ENCODE peak calls at places on chromosomes 16 and 17, in six cellular contexts. D, R, O, X, U and V are unnamed samples.

GRCh38 chr16:81243927-81244326 is 5.4 kb downstream of the BCO1 start:
- DNase-seq in U (no peak), O (no peak), R (no peak), X (no peak), D (no peak), V (no peak)

GRCh38 chr16:23362460-23363317 is 60.6 kb downstream of the SCNN1B start:
- DNase-seq in X (peak; percentile 20), U (peak; percentile 95), R (no peak), O (no peak), D (no peak), V (peak; percentile 92)

GRCh38 chr17:8148560-8148959 is 3.6 kb downstream of the PER1 start:
- DNase-seq in D (no peak), X (no peak), O (no peak), U (no peak), R (no peak), V (no peak)

GRCh38 chr17:58587713-58588117 is 73.3 kb upstream of the MTMR4 start:
- DNase-seq in O (peak; percentile 32), D (peak; percentile 29), U (peak; percentile 32), R (peak; percentile 36), X (peak; percentile 45), V (peak; percentile 40)

GRCh38 chr16:79997257-79997656 is 396.7 kb upstream of the MAF start:
- DNase-seq in O (peak; percentile 20), D (no peak), R (no peak), X (no peak), U (no peak), V (no peak)

GRCh38 chr17:55341432-55341831 is 76.7 kb downstream of the HLF start:
- DNase-seq in D (no peak), R (no peak), O (no peak), U (no peak), X (no peak), V (no peak)

GRCh38 chr17:8710766-8711165 is 33.9 kb downstream of the CCDC42 start:
- DNase-seq in O (no peak), X (no peak), R (no peak), D (no peak), U (no peak), V (no peak)

GRCh38 chr16:58670946-58671583 is 13.5 kb downstream of the SLC38A7 start:
- DNase-seq in U (no peak), O (no peak), R (no peak), X (no peak), D (no peak), V (no peak)

GRCh38 chr17:80847506-80848230 is 144.0 kb upstream of the CHMP6 start:
- DNase-seq in U (no peak), D (peak; percentile 12), O (no peak), R (no peak), X (peak; percentile 36), V (peak; percentile 79)

DNA sequence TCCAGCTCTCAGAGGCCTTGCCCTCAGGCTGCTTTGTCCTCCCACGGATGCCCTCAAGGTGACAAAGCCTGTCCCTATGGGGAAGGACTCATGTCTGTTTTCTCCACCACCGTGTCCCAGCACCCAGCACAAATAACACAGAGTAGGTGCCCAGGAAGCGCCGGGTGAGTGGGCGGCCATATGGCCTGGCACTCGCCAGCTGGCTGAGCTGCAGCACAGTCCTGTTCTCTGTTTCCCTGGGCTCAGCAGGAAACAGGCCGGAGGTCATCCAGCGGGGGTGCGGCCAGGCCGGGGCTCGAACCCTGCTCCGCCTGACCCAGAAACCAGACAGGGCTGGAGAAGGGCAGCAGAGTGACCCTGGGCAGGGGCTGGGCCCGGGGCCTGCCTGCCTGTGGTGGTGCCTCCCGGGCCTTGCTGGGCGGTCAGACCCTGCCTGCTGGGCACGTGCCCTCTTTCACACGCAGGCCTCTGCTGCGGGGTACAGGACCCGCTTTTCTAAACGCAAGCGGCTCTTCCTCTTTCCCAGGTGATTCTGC is 139.0 kb upstream of the CIBAR2 start:
- DNase-seq in U (no peak), R (no peak), X (no peak), O (no peak), D (no peak), V (no peak)
- H3K27me3 ChIP-seq in U (no peaks in the 10 kb centered on the region), R (no peaks in the 10 kb centered on the region), X (no peaks in the 10 kb centered on the region), O (no peaks in the 10 kb centered on the region), D (no peaks in the 10 kb centered on the region), V (no peaks in the 10 kb centered on the region)

GRCh38 chr17:66964083-66964771 is at the start of gene CACNG4:
- DNase-seq in U (no peak), R (no peak), X (no peak), O (no peak), D (no peak), V (no peak)
- H3K27me3 ChIP-seq in U (no peaks in the 10 kb centered on the region), R (peaks cover 16% of the 10 kb centered on the region), X (peaks cover 52% of the 10 kb centered on the region), O (peaks cover 38% of the 10 kb centered on the region), D (no peaks in the 10 kb centered on the region), V (peaks cover 38% of the 10 kb centered on the region)

GRCh38 chr17:73802314-73802713 is 158.1 kb upstream of the SDK2 start:
- DNase-seq in O (no peak), D (no peak), X (no peak), R (no peak), U (no peak), V (no peak)
- H3K27me3 ChIP-seq in O (peaks cover 4% of the 10 kb centered on the region), D (no peaks in the 10 kb centered on the region), X (no peaks in the 10 kb centered on the region), R (no peaks in the 10 kb centered on the region), U (peaks cover 7% of the 10 kb centered on the region), V (no peaks in the 10 kb centered on the region)

GRCh38 chr17:77694391-77695363 is 263.8 kb upstream of the TNRC6C start:
- DNase-seq in X (no peak), R (no peak), O (no peak), D (no peak), U (no peak), V (no peak)
- H3K27me3 ChIP-seq in X (no peaks in the 10 kb centered on the region), R (peaks cover 5% of the 10 kb centered on the region), O (peaks cover 63% of the 10 kb centered on the region), D (no peaks in the 10 kb centered on the region), U (peaks cover 5% of the 10 kb centered on the region), V (peaks cover 13% of the 10 kb centered on the region)

DNA sequence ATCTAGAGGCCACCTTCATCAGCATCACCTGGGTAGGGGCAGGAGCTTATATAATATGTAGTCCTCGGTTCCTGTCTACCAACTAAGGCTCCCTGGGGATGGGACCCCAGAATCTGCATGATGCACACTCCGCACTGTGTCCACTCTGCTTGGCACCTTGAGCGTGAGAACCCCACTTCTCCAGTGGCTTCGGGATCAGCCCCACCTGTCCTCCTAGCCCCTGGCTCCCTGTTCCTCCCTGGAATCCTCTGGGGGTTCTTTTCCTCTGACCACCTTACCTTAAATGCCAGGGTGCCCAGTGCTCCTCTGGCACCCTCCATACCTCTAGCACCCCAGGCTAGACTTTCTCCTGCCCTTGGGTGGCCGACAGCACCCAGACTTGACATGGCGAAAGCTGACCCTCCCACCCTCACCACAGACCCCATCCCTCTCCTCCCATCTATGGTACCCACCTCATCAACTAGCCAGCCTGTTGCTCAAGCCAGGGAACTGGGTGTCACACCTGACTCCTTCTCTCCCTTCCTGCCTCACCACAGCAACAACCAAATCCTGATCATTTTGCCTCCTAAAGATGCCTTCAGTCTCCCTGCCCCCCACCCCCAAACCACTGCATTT is 2.8 kb upstream of the NXPH3 start:
- DNase-seq in R (no peak), D (no peak), X (no peak), U (no peak), O (no peak), V (no peak)
- H3K27me3 ChIP-seq in R (peaks cover 20% of the 10 kb centered on the region), D (no peaks in the 10 kb centered on the region), X (no peaks in the 10 kb centered on the region), U (no peaks in the 10 kb centered on the region), O (peaks cover 19% of the 10 kb centered on the region), V (peaks cover 33% of the 10 kb centered on the region)